ENCODE peak calls at places on chromosome 11, in ten cellular contexts. One of them, this sample, is unnamed.

GRCh38 chr11:120608760-120609211 is 97.2 kb downstream of the GRIK4 start:
- DNase-seq in germinal center: no peak
- DNase-seq in brain microvascular endothelial cell: no peak
- DNase-seq in pancreas: peak; percentile 19
- DNase-seq in NCI-H1436: no peak
- DNase-seq in SK-N-DZ: no peak
- DNase-seq in activated naive CD8-positive, alpha-beta T cell treated with anti-CD3 and anti-CD28 coated beads, Interleukin-2, amount 50 U/mL, for 24 hours: no peak
- DNase-seq in fibroblast of the conjunctiva: no peak
- DNase-seq in kidney: peak; percentile 80
- DNase-seq in testis: no peak
- DNase-seq in this sample: no peak

GRCh38 chr11:45025716-45026492 is 75.2 kb upstream of the TP53I11 start:
- DNase-seq in germinal center: peak; percentile 69
- DNase-seq in NCI-H1436: peak; percentile 42
- DNase-seq in fibroblast of the conjunctiva: no peak
- DNase-seq in brain microvascular endothelial cell: no peak
- DNase-seq in activated naive CD8-positive, alpha-beta T cell treated with anti-CD3 and anti-CD28 coated beads, Interleukin-2, amount 50 U/mL, for 24 hours: peak; percentile 3
- DNase-seq in pancreas: no peak
- DNase-seq in SK-N-DZ: peak; percentile 77
- DNase-seq in testis: peak; percentile 25
- DNase-seq in kidney: peak; percentile 77
- DNase-seq in this sample: peak; percentile 71

GRCh38 chr11:119421941-119422504 is 949 bp downstream of the THY1 start:
- DNase-seq in NCI-H1436: peak; percentile 8
- DNase-seq in germinal center: no peak
- DNase-seq in pancreas: no peak
- DNase-seq in kidney: no peak
- DNase-seq in fibroblast of the conjunctiva: no peak
- DNase-seq in brain microvascular endothelial cell: no peak
- DNase-seq in testis: peak; percentile 28
- DNase-seq in activated naive CD8-positive, alpha-beta T cell treated with anti-CD3 and anti-CD28 coated beads, Interleukin-2, amount 50 U/mL, for 24 hours: no peak
- DNase-seq in SK-N-DZ: peak; percentile 35
- DNase-seq in this sample: peak; percentile 83

GRCh38 chr11:112174789-112175595 is at the start of gene BCO2:
- DNase-seq in testis: peak; percentile 88
- DNase-seq in fibroblast of the conjunctiva: peak; percentile 43
- DNase-seq in activated naive CD8-positive, alpha-beta T cell treated with anti-CD3 and anti-CD28 coated beads, Interleukin-2, amount 50 U/mL, for 24 hours: peak; percentile 57
- DNase-seq in germinal center: peak; percentile 15
- DNase-seq in NCI-H1436: peak; percentile 26
- DNase-seq in brain microvascular endothelial cell: peak; percentile 93
- DNase-seq in kidney: peak; percentile 80
- DNase-seq in pancreas: peak; percentile 73
- DNase-seq in SK-N-DZ: peak; percentile 66
- DNase-seq in this sample: peak; percentile 70

GRCh38 chr11:2390091-2390870 is 10.3 kb upstream of the TSSC4 start:
- DNase-seq in pancreas: no peak
- DNase-seq in germinal center: no peak
- DNase-seq in SK-N-DZ: no peak
- DNase-seq in kidney: peak; percentile 73
- DNase-seq in activated naive CD8-positive, alpha-beta T cell treated with anti-CD3 and anti-CD28 coated beads, Interleukin-2, amount 50 U/mL, for 24 hours: no peak
- DNase-seq in fibroblast of the conjunctiva: no peak
- DNase-seq in brain microvascular endothelial cell: no peak
- DNase-seq in testis: no peak
- DNase-seq in NCI-H1436: no peak
- DNase-seq in this sample: no peak

GRCh38 chr11:2738551-2739431 is 39.0 kb upstream of the KCNQ1OT1 start:
- DNase-seq in kidney: peak; percentile 65
- DNase-seq in activated naive CD8-positive, alpha-beta T cell treated with anti-CD3 and anti-CD28 coated beads, Interleukin-2, amount 50 U/mL, for 24 hours: no peak
- DNase-seq in brain microvascular endothelial cell: no peak
- DNase-seq in fibroblast of the conjunctiva: no peak
- DNase-seq in germinal center: no peak
- DNase-seq in pancreas: no peak
- DNase-seq in NCI-H1436: no peak
- DNase-seq in SK-N-DZ: no peak
- DNase-seq in testis: no peak
- DNase-seq in this sample: no peak

GRCh38 chr11:86196924-86197323 is 47.6 kb upstream of the EED start:
- DNase-seq in testis: no peak
- DNase-seq in kidney: no peak
- DNase-seq in fibroblast of the conjunctiva: no peak
- DNase-seq in NCI-H1436: no peak
- DNase-seq in pancreas: no peak
- DNase-seq in brain microvascular endothelial cell: no peak
- DNase-seq in germinal center: no peak
- DNase-seq in SK-N-DZ: no peak
- DNase-seq in activated naive CD8-positive, alpha-beta T cell treated with anti-CD3 and anti-CD28 coated beads, Interleukin-2, amount 50 U/mL, for 24 hours: no peak
- DNase-seq in this sample: no peak

GRCh38 chr11:12798609-12799011 is 124.4 kb downstream of the TEAD1 start:
- DNase-seq in testis: no peak
- DNase-seq in brain microvascular endothelial cell: no peak
- DNase-seq in kidney: no peak
- DNase-seq in fibroblast of the conjunctiva: no peak
- DNase-seq in activated naive CD8-positive, alpha-beta T cell treated with anti-CD3 and anti-CD28 coated beads, Interleukin-2, amount 50 U/mL, for 24 hours: no peak
- DNase-seq in NCI-H1436: no peak
- DNase-seq in germinal center: no peak
- DNase-seq in SK-N-DZ: no peak
- DNase-seq in pancreas: no peak
- DNase-seq in this sample: peak; percentile 40

GRCh38 chr11:72787262-72788104 is 6.4 kb downstream of the STARD10 start:
- DNase-seq in fibroblast of the conjunctiva: no peak
- DNase-seq in pancreas: peak; percentile 60
- DNase-seq in testis: no peak
- DNase-seq in NCI-H1436: peak; percentile 10
- DNase-seq in germinal center: peak; percentile 70
- DNase-seq in kidney: no peak
- DNase-seq in activated naive CD8-positive, alpha-beta T cell treated with anti-CD3 and anti-CD28 coated beads, Interleukin-2, amount 50 U/mL, for 24 hours: no peak
- DNase-seq in SK-N-DZ: peak; percentile 49
- DNase-seq in brain microvascular endothelial cell: no peak
- DNase-seq in this sample: peak; percentile 96

This sample was measured in mesendoderm.